ENCODE peak calls at places on chromosomes 6 and 20, in six cellular contexts. B is activated T-cell treated with anti-CD3 and anti-CD28 coated beads, Interleukin-2, amount 50 U/mL, for 72 hours; V is right cardiac atrium; N is osteocyte; A is naive thymus-derived CD8-positive, alpha-beta T cell; M is left ventricle myocardium inferior. S is an unnamed sample.

GRCh38 chr6:82397962-82398692 is 34.5 kb downstream of the TPBG start:
- DNase-seq in B (no peak), V (no peak), N (no peak), A (no peak), M (no peak), S (peak; percentile 63)

GRCh38 chr6:54440549-54440948 is 132.3 kb downstream of the TINAG start:
- DNase-seq in B (no peak), V (no peak), N (no peak), A (no peak), M (no peak), S (no peak)

GRCh38 chr20:62607366-62608217 is 34.7 kb upstream of the SLCO4A1 start:
- DNase-seq in B (no peak), V (no peak), N (no peak), A (no peak), M (no peak), S (no peak)

GRCh38 chr20:16615199-16615598 is 42.0 kb upstream of the KIF16B start:
- DNase-seq in B (no peak), V (peak; percentile 65), N (no peak), A (no peak), M (no peak), S (peak; percentile 91)

GRCh38 chr20:602357-602970 is 7.6 kb downstream of the TCF15 start:
- DNase-seq in B (no peak), V (peak; percentile 83), N (no peak), A (no peak), M (peak; percentile 79), S (no peak)

GRCh38 chr20:50308513-50309279 is 118.1 kb downstream of the CEBPB start:
- DNase-seq in B (no peak), V (peak; percentile 97), N (peak; percentile 90), A (no peak), M (peak; percentile 91), S (peak; percentile 98)

GRCh38 chr20:62088258-62089127 is 22.8 kb upstream of the TAF4 start:
- DNase-seq in B (no peak), V (no peak), N (no peak), A (no peak), M (no peak), S (peak; percentile 77)

GRCh38 chr6:53795702-53796450 is 1.1 kb downstream of the LRRC1 start:
- DNase-seq in B (peak; percentile 13), V (peak; percentile 71), N (no peak), A (peak; percentile 1), M (peak; percentile 29), S (peak; percentile 74)

GRCh38 chr20:43959079-43959919 is 44.6 kb downstream of the TOX2 start:
- DNase-seq in B (no peak), V (no peak), N (no peak), A (peak; percentile 58), M (no peak), S (no peak)

GRCh38 chr20:33343521-33343920 is 57.8 kb downstream of the CDK5RAP1 start:
- DNase-seq in B (no peak), V (no peak), N (no peak), A (no peak), M (no peak), S (no peak)

S was measured in adipocyte.